ENCODE peak calls at places on chromosomes 1 and 21, in nine cellular contexts. A, C, Y, K, B, D, W, M and O are unnamed samples.

GRCh38 chr21:17636711-17637110 is 24.0 kb upstream of the BTG3 start:
- DNase-seq in A (no peak), C (no peak), Y (no peak), K (no peak), B (no peak), D (no peak), W (no peak), M (no peak), O (no peak)

GRCh38 chr1:101022294-101022693 is 3.3 kb downstream of the DPH5 start:
- DNase-seq in A (no peak), C (no peak), Y (no peak), K (no peak), B (no peak), D (no peak), W (no peak), M (no peak), O (no peak)

GRCh38 chr1:46369542-46370213 is 24.4 kb upstream of the FAAH start:
- DNase-seq in A (no peak), C (no peak), Y (no peak), K (no peak), B (no peak), D (no peak), W (no peak), M (no peak), O (no peak)

GRCh38 chr1:61825398-61825797 is 83.1 kb downstream of the PATJ start:
- DNase-seq in A (no peak), C (no peak), Y (no peak), K (no peak), B (no peak), D (no peak), W (no peak), M (no peak), O (no peak)

GRCh38 chr1:94580367-94581115 is 39.0 kb upstream of the F3 start:
- DNase-seq in A (no peak), C (no peak), Y (no peak), K (no peak), B (no peak), D (no peak), W (no peak), M (no peak), O (no peak)

GRCh38 chr1:36349241-36349671 is 25.8 kb upstream of the EVA1B start:
- DNase-seq in A (no peak), C (no peak), Y (no peak), K (no peak), B (no peak), D (no peak), W (no peak), M (peak; percentile 85), O (no peak)

GRCh38 chr1:220410681-220411080 is 117.3 kb upstream of the MARK1 start:
- DNase-seq in A (no peak), C (no peak), Y (no peak), K (no peak), B (no peak), D (no peak), W (no peak), M (no peak), O (no peak)

GRCh38 chr1:1239247-1239623 is 7.2 kb downstream of the B3GALT6 start:
- DNase-seq in A (no peak), C (no peak), Y (no peak), K (no peak), B (no peak), D (no peak), W (no peak), M (no peak), O (no peak)

GRCh38 chr1:175154595-175155472 is 37.7 kb downstream of the KIAA0040 start:
- DNase-seq in A (peak; percentile 85), C (peak; percentile 76), Y (peak; percentile 76), K (peak; percentile 73), B (peak; percentile 73), D (peak; percentile 72), W (peak; percentile 76), M (peak; percentile 91), O (no peak)

GRCh38 chr21:32340863-32341848 is 42.5 kb downstream of the MRAP start:
- DNase-seq in A (no peak), C (no peak), Y (no peak), K (no peak), B (no peak), D (no peak), W (no peak), M (no peak), O (no peak)

GRCh38 chr1:54808443-54809207 is 7.5 kb upstream of the TTC22 start:
- DNase-seq in A (no peak), C (no peak), Y (no peak), K (no peak), B (peak; percentile 50), D (no peak), W (peak; percentile 6), M (no peak), O (peak; percentile 50)

GRCh38 chr1:54950361-54951163 is 29.9 kb upstream of the TMEM61 start:
- DNase-seq in A (peak; percentile 74), C (peak; percentile 55), Y (peak; percentile 90), K (peak; percentile 80), B (peak; percentile 38), D (peak; percentile 49), W (peak; percentile 80), M (peak; percentile 76), O (no peak)

GRCh38 chr1:20604678-20605077 is 15.8 kb downstream of the CDA start:
- DNase-seq in A (no peak), C (no peak), Y (no peak), K (no peak), B (no peak), D (no peak), W (peak; percentile 41), M (no peak), O (no peak)

GRCh38 chr21:17613242-17613676 is 558 bp upstream of the BTG3 start:
- DNase-seq in A (peak; percentile 77), C (peak; percentile 87), Y (peak; percentile 63), K (peak; percentile 80), B (no peak), D (peak; percentile 46), W (peak; percentile 34), M (no peak), O (no peak)

GRCh38 chr1:110781525-110781924 is 91.4 kb upstream of the CD53 start:
- DNase-seq in A (no peak), C (no peak), Y (no peak), K (no peak), B (no peak), D (no peak), W (no peak), M (no peak), O (no peak)

DNA sequence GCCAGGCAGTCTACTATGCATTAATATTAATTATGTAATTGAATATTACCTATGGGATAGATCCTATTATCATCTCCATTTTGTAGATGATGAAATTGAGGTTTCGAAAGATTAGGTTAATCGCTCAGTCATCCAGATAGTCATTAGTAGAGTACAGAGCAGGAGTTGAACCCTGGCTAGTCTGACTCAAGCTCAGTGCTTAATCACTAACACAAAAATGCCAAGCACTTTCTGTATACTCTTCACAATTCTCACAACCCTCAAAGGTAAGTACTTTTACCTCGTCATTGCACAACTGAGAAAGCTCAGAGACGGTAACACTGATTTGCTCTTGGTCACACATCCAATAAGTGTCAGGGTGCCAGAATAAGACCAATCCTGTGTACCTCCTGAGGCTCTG is 280.2 kb upstream of the PLXNA2 start:
- DNase-seq in A (no peak), C (no peak), Y (no peak), K (peak; percentile 3), B (no peak), D (no peak), W (no peak), M (no peak), O (no peak)
- TF ChIP-seq CTCF in A (no peak), C (no peak), Y (no peak), K (no peak), B (no peak), D (no peak), W (no peak), M (no peak), O (no peak)

GRCh38 chr1:92952714-92953113 is 8.5 kb downstream of the DIPK1A start:
- DNase-seq in A (no peak), C (no peak), Y (no peak), K (no peak), B (no peak), D (no peak), W (no peak), M (no peak), O (no peak)

GRCh38 chr1:92956254-92956653 is 5.0 kb downstream of the DIPK1A start:
- DNase-seq in A (no peak), C (no peak), Y (no peak), K (no peak), B (no peak), D (no peak), W (no peak), M (no peak), O (no peak)

GRCh38 chr1:92951141-92951582 is 10.1 kb downstream of the DIPK1A start:
- DNase-seq in A (no peak), C (no peak), Y (no peak), K (no peak), B (no peak), D (no peak), W (peak; percentile 48), M (no peak), O (no peak)

GRCh38 chr1:92949937-92950817 is 11.1 kb downstream of the DIPK1A start:
- DNase-seq in A (no peak), C (no peak), Y (no peak), K (no peak), B (no peak), D (no peak), W (no peak), M (no peak), O (no peak)

DNA sequence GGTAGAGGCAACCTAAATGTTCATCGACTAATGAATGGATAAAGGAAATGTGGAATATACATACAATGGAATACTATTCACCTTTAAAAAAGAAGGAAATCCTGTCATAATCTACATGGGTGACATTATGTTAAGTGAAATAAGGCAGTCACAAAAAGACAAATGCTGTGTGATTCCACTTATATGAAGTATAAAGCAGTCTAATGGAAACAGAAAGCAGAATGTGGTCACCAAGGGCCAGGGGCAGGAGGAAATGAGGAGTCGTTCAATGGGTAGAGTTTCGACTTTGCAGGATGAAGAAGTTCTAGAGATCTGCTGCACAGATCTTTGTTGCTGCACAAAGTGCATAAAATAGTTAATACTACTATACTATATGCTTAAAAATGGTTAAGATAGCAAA is 7.8 kb downstream of the DIPK1A start:
- DNase-seq in A (no peak), C (no peak), Y (no peak), K (no peak), B (no peak), D (no peak), W (no peak), M (no peak), O (no peak)
- H3K4me1 ChIP-seq in A (peaks cover 20% of the 10 kb centered on the region), C (peaks cover 11% of the 10 kb centered on the region), Y (peaks cover 10% of the 10 kb centered on the region), K (peaks cover 2% of the 10 kb centered on the region), B (peaks cover 21% of the 10 kb centered on the region), D (no peaks in the 10 kb centered on the region), W (peaks cover 39% of the 10 kb centered on the region), M (peaks cover 61% of the 10 kb centered on the region), O (peaks cover 10% of the 10 kb centered on the region)

GRCh38 chr1:29372108-29372507 is 135.8 kb downstream of the PTPRU start:
- DNase-seq in A (no peak), C (no peak), Y (no peak), K (no peak), B (no peak), D (no peak), W (no peak), M (no peak), O (no peak)
- H3K27me3 ChIP-seq in A (no peaks in the 10 kb centered on the region), C (peaks cover 26% of the 10 kb centered on the region), Y (no peaks in the 10 kb centered on the region), K (no peaks in the 10 kb centered on the region), B (no peaks in the 10 kb centered on the region), D (no peaks in the 10 kb centered on the region), W (peaks cover 27% of the 10 kb centered on the region), M (peaks cover 21% of the 10 kb centered on the region), O (peaks cover 40% of the 10 kb centered on the region)

DNA sequence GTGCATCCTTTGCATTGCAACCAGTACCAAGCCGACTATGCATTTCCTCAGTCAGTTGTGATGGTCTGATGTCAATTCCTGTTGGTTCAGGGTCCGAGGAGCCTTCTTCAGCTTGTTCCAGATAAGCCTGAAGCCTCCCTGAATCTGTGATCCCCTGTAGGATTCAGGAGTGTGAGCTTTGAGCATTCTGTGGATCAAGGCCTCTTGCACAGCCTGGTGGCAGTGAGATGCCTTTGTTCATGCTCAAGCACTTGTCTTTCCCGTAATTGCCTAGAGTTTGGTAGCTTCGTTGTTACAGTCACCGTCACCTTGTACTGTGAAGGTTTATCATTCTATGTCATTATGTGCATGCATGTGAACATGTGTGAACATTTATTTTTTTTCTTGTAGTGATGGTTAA is 103.5 kb downstream of the PBX1 start:
- DNase-seq in A (no peak), C (no peak), Y (no peak), K (no peak), B (no peak), D (no peak), W (no peak), M (no peak), O (no peak)
- TF ChIP-seq CTCF in A (no peak), C (no peak), Y (no peak), K (no peak), B (no peak), D (no peak), W (no peak), M (no peak), O (no peak)